ENCODE peak calls at places on chromosomes 4 and X, in five cellular contexts. One of them, this sample, is unnamed.

GRCh38 chr4:108193891-108194672 is 25.4 kb upstream of the LEF1 start:
- DNase-seq in stimulated activated CD4-positive, alpha-beta T cell treated with anti-CD3 and anti-CD28 coated beads, Interleukin-12 subunit alpha, Interleukin-12 subunit beta, amount 100 ng/mL, for 4 hours: no peak
- DNase-seq in K562: no peak
- DNase-seq in AG08396: peak
- DNase-seq in iPS DF 6.9: no peak
- DNase-seq in this sample: no peak

GRCh38 chrX:121746105-121746504 is 698.7 kb downstream of the GLUD2 start:
- DNase-seq in stimulated activated CD4-positive, alpha-beta T cell treated with anti-CD3 and anti-CD28 coated beads, Interleukin-12 subunit alpha, Interleukin-12 subunit beta, amount 100 ng/mL, for 4 hours: no peak
- DNase-seq in K562: no peak
- DNase-seq in AG08396: no peak
- DNase-seq in iPS DF 6.9: no peak
- DNase-seq in this sample: no peak

GRCh38 chrX:31546130-31546529 is 474.3 kb upstream of the FTHL17 start:
- DNase-seq in stimulated activated CD4-positive, alpha-beta T cell treated with anti-CD3 and anti-CD28 coated beads, Interleukin-12 subunit alpha, Interleukin-12 subunit beta, amount 100 ng/mL, for 4 hours: no peak
- DNase-seq in K562: no peak
- DNase-seq in AG08396: peak
- DNase-seq in iPS DF 6.9: no peak
- DNase-seq in this sample: peak

GRCh38 chr4:89275587-89275986 is 32.0 kb downstream of the GPRIN3 start:
- DNase-seq in stimulated activated CD4-positive, alpha-beta T cell treated with anti-CD3 and anti-CD28 coated beads, Interleukin-12 subunit alpha, Interleukin-12 subunit beta, amount 100 ng/mL, for 4 hours: no peak
- DNase-seq in K562: no peak
- DNase-seq in AG08396: no peak
- DNase-seq in iPS DF 6.9: no peak
- DNase-seq in this sample: no peak

GRCh38 chr4:8045909-8046308 is 106.2 kb upstream of the AFAP1 start:
- DNase-seq in stimulated activated CD4-positive, alpha-beta T cell treated with anti-CD3 and anti-CD28 coated beads, Interleukin-12 subunit alpha, Interleukin-12 subunit beta, amount 100 ng/mL, for 4 hours: no peak
- DNase-seq in K562: no peak
- DNase-seq in AG08396: no peak
- DNase-seq in iPS DF 6.9: no peak
- DNase-seq in this sample: no peak

GRCh38 chr4:140153419-140153743 is 603 bp downstream of the MAML3 start:
- DNase-seq in stimulated activated CD4-positive, alpha-beta T cell treated with anti-CD3 and anti-CD28 coated beads, Interleukin-12 subunit alpha, Interleukin-12 subunit beta, amount 100 ng/mL, for 4 hours: no peak
- DNase-seq in K562: no peak
- DNase-seq in AG08396: no peak
- DNase-seq in iPS DF 6.9: no peak
- DNase-seq in this sample: no peak

GRCh38 chr4:163556169-163556568 is 61.7 kb downstream of the TMA16 start:
- DNase-seq in stimulated activated CD4-positive, alpha-beta T cell treated with anti-CD3 and anti-CD28 coated beads, Interleukin-12 subunit alpha, Interleukin-12 subunit beta, amount 100 ng/mL, for 4 hours: no peak
- DNase-seq in K562: no peak
- DNase-seq in AG08396: no peak
- DNase-seq in iPS DF 6.9: no peak
- DNase-seq in this sample: no peak

GRCh38 chr4:75180790-75181776 is 248.2 kb downstream of the PARM1 start:
- DNase-seq in stimulated activated CD4-positive, alpha-beta T cell treated with anti-CD3 and anti-CD28 coated beads, Interleukin-12 subunit alpha, Interleukin-12 subunit beta, amount 100 ng/mL, for 4 hours: no peak
- DNase-seq in K562: no peak
- DNase-seq in AG08396: peak
- DNase-seq in iPS DF 6.9: no peak
- DNase-seq in this sample: peak

GRCh38 chrX:6226053-6226645 is 2.5 kb downstream of the NLGN4X start:
- DNase-seq in stimulated activated CD4-positive, alpha-beta T cell treated with anti-CD3 and anti-CD28 coated beads, Interleukin-12 subunit alpha, Interleukin-12 subunit beta, amount 100 ng/mL, for 4 hours: no peak
- DNase-seq in K562: no peak
- DNase-seq in AG08396: no peak
- DNase-seq in iPS DF 6.9: no peak
- DNase-seq in this sample: no peak

GRCh38 chrX:153946910-153947769 is 2.7 kb upstream of the RENBP start:
- DNase-seq in stimulated activated CD4-positive, alpha-beta T cell treated with anti-CD3 and anti-CD28 coated beads, Interleukin-12 subunit alpha, Interleukin-12 subunit beta, amount 100 ng/mL, for 4 hours: peak
- DNase-seq in K562: peak
- DNase-seq in AG08396: peak
- DNase-seq in iPS DF 6.9: no peak
- DNase-seq in this sample: peak

GRCh38 chr4:69760455-69760854 is at the start of gene SULT1B1:
- DNase-seq in stimulated activated CD4-positive, alpha-beta T cell treated with anti-CD3 and anti-CD28 coated beads, Interleukin-12 subunit alpha, Interleukin-12 subunit beta, amount 100 ng/mL, for 4 hours: no peak
- DNase-seq in K562: no peak
- DNase-seq in AG08396: no peak
- DNase-seq in iPS DF 6.9: no peak
- DNase-seq in this sample: peak

GRCh38 chr4:97367878-97368277 is 775.4 kb downstream of the STPG2 start:
- DNase-seq in stimulated activated CD4-positive, alpha-beta T cell treated with anti-CD3 and anti-CD28 coated beads, Interleukin-12 subunit alpha, Interleukin-12 subunit beta, amount 100 ng/mL, for 4 hours: no peak
- DNase-seq in K562: no peak
- DNase-seq in AG08396: no peak
- DNase-seq in iPS DF 6.9: no peak
- DNase-seq in this sample: no peak

GRCh38 chrX:132774312-132774711 is 184.1 kb downstream of the HS6ST2 start:
- DNase-seq in stimulated activated CD4-positive, alpha-beta T cell treated with anti-CD3 and anti-CD28 coated beads, Interleukin-12 subunit alpha, Interleukin-12 subunit beta, amount 100 ng/mL, for 4 hours: no peak
- DNase-seq in K562: no peak
- DNase-seq in AG08396: no peak
- DNase-seq in iPS DF 6.9: no peak
- DNase-seq in this sample: peak

GRCh38 chrX:148930330-148930729 is 429.9 kb downstream of the AFF2 start:
- DNase-seq in stimulated activated CD4-positive, alpha-beta T cell treated with anti-CD3 and anti-CD28 coated beads, Interleukin-12 subunit alpha, Interleukin-12 subunit beta, amount 100 ng/mL, for 4 hours: no peak
- DNase-seq in K562: no peak
- DNase-seq in AG08396: no peak
- DNase-seq in iPS DF 6.9: no peak
- DNase-seq in this sample: no peak

GRCh38 chr4:181566490-181566889 is 676.7 kb upstream of the TENM3 start:
- DNase-seq in stimulated activated CD4-positive, alpha-beta T cell treated with anti-CD3 and anti-CD28 coated beads, Interleukin-12 subunit alpha, Interleukin-12 subunit beta, amount 100 ng/mL, for 4 hours: no peak
- DNase-seq in K562: no peak
- DNase-seq in AG08396: no peak
- DNase-seq in iPS DF 6.9: no peak
- DNase-seq in this sample: no peak

GRCh38 chrX:3501833-3502535 is 155.5 kb upstream of the MXRA5 start:
- DNase-seq in stimulated activated CD4-positive, alpha-beta T cell treated with anti-CD3 and anti-CD28 coated beads, Interleukin-12 subunit alpha, Interleukin-12 subunit beta, amount 100 ng/mL, for 4 hours: no peak
- DNase-seq in K562: no peak
- DNase-seq in AG08396: no peak
- DNase-seq in iPS DF 6.9: no peak
- DNase-seq in this sample: peak

GRCh38 chrX:66638591-66639500 is at the start of gene EDA2R:
- DNase-seq in stimulated activated CD4-positive, alpha-beta T cell treated with anti-CD3 and anti-CD28 coated beads, Interleukin-12 subunit alpha, Interleukin-12 subunit beta, amount 100 ng/mL, for 4 hours: peak
- DNase-seq in K562: no peak
- DNase-seq in AG08396: peak
- DNase-seq in iPS DF 6.9: peak
- DNase-seq in this sample: peak

GRCh38 chr4:178414881-178415446 is 972.7 kb upstream of the AGA start:
- DNase-seq in stimulated activated CD4-positive, alpha-beta T cell treated with anti-CD3 and anti-CD28 coated beads, Interleukin-12 subunit alpha, Interleukin-12 subunit beta, amount 100 ng/mL, for 4 hours: no peak
- DNase-seq in K562: no peak
- DNase-seq in AG08396: no peak
- DNase-seq in iPS DF 6.9: no peak
- DNase-seq in this sample: peak

GRCh38 chr4:147049940-147050852 is 104.5 kb upstream of the TTC29 start:
- DNase-seq in stimulated activated CD4-positive, alpha-beta T cell treated with anti-CD3 and anti-CD28 coated beads, Interleukin-12 subunit alpha, Interleukin-12 subunit beta, amount 100 ng/mL, for 4 hours: no peak
- DNase-seq in K562: no peak
- DNase-seq in AG08396: peak
- DNase-seq in iPS DF 6.9: no peak
- DNase-seq in this sample: no peak

GRCh38 chr4:8737601-8738279 is 133.9 kb downstream of the HMX1 start:
- DNase-seq in stimulated activated CD4-positive, alpha-beta T cell treated with anti-CD3 and anti-CD28 coated beads, Interleukin-12 subunit alpha, Interleukin-12 subunit beta, amount 100 ng/mL, for 4 hours: no peak
- DNase-seq in K562: no peak
- DNase-seq in AG08396: no peak
- DNase-seq in iPS DF 6.9: no peak
- DNase-seq in this sample: no peak

GRCh38 chr4:180057891-180058643 is 2185.1 kb upstream of the TENM3 start:
- DNase-seq in stimulated activated CD4-positive, alpha-beta T cell treated with anti-CD3 and anti-CD28 coated beads, Interleukin-12 subunit alpha, Interleukin-12 subunit beta, amount 100 ng/mL, for 4 hours: no peak
- DNase-seq in K562: no peak
- DNase-seq in AG08396: peak
- DNase-seq in iPS DF 6.9: no peak
- DNase-seq in this sample: peak

GRCh38 chr4:186217733-186218293 is 9.5 kb upstream of the KLKB1 start:
- DNase-seq in stimulated activated CD4-positive, alpha-beta T cell treated with anti-CD3 and anti-CD28 coated beads, Interleukin-12 subunit alpha, Interleukin-12 subunit beta, amount 100 ng/mL, for 4 hours: no peak
- DNase-seq in K562: no peak
- DNase-seq in AG08396: no peak
- DNase-seq in iPS DF 6.9: no peak
- DNase-seq in this sample: no peak

GRCh38 chr4:58587856-58588255 is 1477.7 kb upstream of the IGFBP7 start:
- DNase-seq in stimulated activated CD4-positive, alpha-beta T cell treated with anti-CD3 and anti-CD28 coated beads, Interleukin-12 subunit alpha, Interleukin-12 subunit beta, amount 100 ng/mL, for 4 hours: no peak
- DNase-seq in K562: no peak
- DNase-seq in AG08396: no peak
- DNase-seq in iPS DF 6.9: no peak
- DNase-seq in this sample: no peak

GRCh38 chr4:110970642-110971041 is 347.8 kb upstream of the PITX2 start:
- DNase-seq in stimulated activated CD4-positive, alpha-beta T cell treated with anti-CD3 and anti-CD28 coated beads, Interleukin-12 subunit alpha, Interleukin-12 subunit beta, amount 100 ng/mL, for 4 hours: no peak
- DNase-seq in K562: no peak
- DNase-seq in AG08396: peak
- DNase-seq in iPS DF 6.9: peak
- DNase-seq in this sample: peak

GRCh38 chrX:53000447-53001208 is 42.3 kb upstream of the FAM156A start:
- DNase-seq in stimulated activated CD4-positive, alpha-beta T cell treated with anti-CD3 and anti-CD28 coated beads, Interleukin-12 subunit alpha, Interleukin-12 subunit beta, amount 100 ng/mL, for 4 hours: no peak
- DNase-seq in K562: no peak
- DNase-seq in AG08396: no peak
- DNase-seq in iPS DF 6.9: no peak
- DNase-seq in this sample: no peak

GRCh38 chr4:5079581-5079980 is 28.3 kb downstream of the STK32B start:
- DNase-seq in stimulated activated CD4-positive, alpha-beta T cell treated with anti-CD3 and anti-CD28 coated beads, Interleukin-12 subunit alpha, Interleukin-12 subunit beta, amount 100 ng/mL, for 4 hours: no peak
- DNase-seq in K562: no peak
- DNase-seq in AG08396: no peak
- DNase-seq in iPS DF 6.9: no peak
- DNase-seq in this sample: peak

GRCh38 chrX:144722307-144722706 is 525.0 kb upstream of the SPANXN1 start:
- DNase-seq in stimulated activated CD4-positive, alpha-beta T cell treated with anti-CD3 and anti-CD28 coated beads, Interleukin-12 subunit alpha, Interleukin-12 subunit beta, amount 100 ng/mL, for 4 hours: no peak
- DNase-seq in K562: no peak
- DNase-seq in AG08396: no peak
- DNase-seq in iPS DF 6.9: no peak
- DNase-seq in this sample: no peak

GRCh38 chrX:49876750-49877149 is 2.5 kb upstream of the USP27X start:
- DNase-seq in stimulated activated CD4-positive, alpha-beta T cell treated with anti-CD3 and anti-CD28 coated beads, Interleukin-12 subunit alpha, Interleukin-12 subunit beta, amount 100 ng/mL, for 4 hours: no peak
- DNase-seq in K562: peak
- DNase-seq in AG08396: peak
- DNase-seq in iPS DF 6.9: no peak
- DNase-seq in this sample: peak

GRCh38 chr4:64781737-64782326 is 372.6 kb upstream of the TECRL start:
- DNase-seq in stimulated activated CD4-positive, alpha-beta T cell treated with anti-CD3 and anti-CD28 coated beads, Interleukin-12 subunit alpha, Interleukin-12 subunit beta, amount 100 ng/mL, for 4 hours: no peak
- DNase-seq in K562: peak
- DNase-seq in AG08396: no peak
- DNase-seq in iPS DF 6.9: peak
- DNase-seq in this sample: no peak

GRCh38 chr4:150224896-150225591 is 146.8 kb downstream of the DCLK2 start:
- DNase-seq in stimulated activated CD4-positive, alpha-beta T cell treated with anti-CD3 and anti-CD28 coated beads, Interleukin-12 subunit alpha, Interleukin-12 subunit beta, amount 100 ng/mL, for 4 hours: no peak
- DNase-seq in K562: no peak
- DNase-seq in AG08396: peak
- DNase-seq in iPS DF 6.9: no peak
- DNase-seq in this sample: peak

GRCh38 chr4:184798504-184798903 is 27.3 kb downstream of the ACSL1 start:
- DNase-seq in stimulated activated CD4-positive, alpha-beta T cell treated with anti-CD3 and anti-CD28 coated beads, Interleukin-12 subunit alpha, Interleukin-12 subunit beta, amount 100 ng/mL, for 4 hours: no peak
- DNase-seq in K562: no peak
- DNase-seq in AG08396: no peak
- DNase-seq in iPS DF 6.9: no peak
- DNase-seq in this sample: no peak